ENCODE peak calls at places on chromosomes 13 and 19, in nine cellular contexts. One of them, this sample, is unnamed.

GRCh38 chr13:113411216-113412023 is 41.9 kb downstream of the ADPRHL1 start:
- DNase-seq in small intestine: no peak
- DNase-seq in stimulated activated naive B cell treated with anti-CD40 and anti-IgM and Interleukin-4, amounts not matched to agents 10 μg/mL and 1 μg/mL and 100 μg/mL, for 72 hours: no peak
- DNase-seq in fibroblast of lung: peak
- DNase-seq in PC-9: peak
- DNase-seq in neural crest cell: no peak
- DNase-seq in activated naive CD8-positive, alpha-beta T cell treated with anti-CD3 and anti-CD28 coated beads, Interleukin-2, amount 50 U/mL, for 24 hours: no peak
- DNase-seq in nephron progenitor cell: no peak
- DNase-seq in brain microvascular endothelial cell: peak
- DNase-seq in this sample: no peak

GRCh38 chr13:20387006-20387405 is 138.7 kb downstream of the CRYL1 start:
- DNase-seq in stimulated activated naive B cell treated with anti-CD40 and anti-IgM and Interleukin-4, amounts not matched to agents 10 μg/mL and 1 μg/mL and 100 μg/mL, for 72 hours: no peak
- DNase-seq in nephron progenitor cell: no peak
- DNase-seq in fibroblast of lung: no peak
- DNase-seq in activated naive CD8-positive, alpha-beta T cell treated with anti-CD3 and anti-CD28 coated beads, Interleukin-2, amount 50 U/mL, for 24 hours: no peak
- DNase-seq in brain microvascular endothelial cell: no peak
- DNase-seq in neural crest cell: no peak
- DNase-seq in PC-9: no peak
- DNase-seq in small intestine: no peak
- DNase-seq in this sample: no peak

GRCh38 chr13:98299954-98300350 is 122.9 kb upstream of the RNF113B start:
- DNase-seq in stimulated activated naive B cell treated with anti-CD40 and anti-IgM and Interleukin-4, amounts not matched to agents 10 μg/mL and 1 μg/mL and 100 μg/mL, for 72 hours: no peak
- DNase-seq in fibroblast of lung: no peak
- DNase-seq in activated naive CD8-positive, alpha-beta T cell treated with anti-CD3 and anti-CD28 coated beads, Interleukin-2, amount 50 U/mL, for 24 hours: no peak
- DNase-seq in neural crest cell: no peak
- DNase-seq in small intestine: no peak
- DNase-seq in PC-9: no peak
- DNase-seq in nephron progenitor cell: no peak
- DNase-seq in brain microvascular endothelial cell: no peak
- DNase-seq in this sample: no peak

GRCh38 chr19:12867120-12868099 is 13.8 kb downstream of the DNASE2 start:
- DNase-seq in nephron progenitor cell: peak
- DNase-seq in activated naive CD8-positive, alpha-beta T cell treated with anti-CD3 and anti-CD28 coated beads, Interleukin-2, amount 50 U/mL, for 24 hours: peak
- DNase-seq in stimulated activated naive B cell treated with anti-CD40 and anti-IgM and Interleukin-4, amounts not matched to agents 10 μg/mL and 1 μg/mL and 100 μg/mL, for 72 hours: peak
- DNase-seq in brain microvascular endothelial cell: peak
- DNase-seq in fibroblast of lung: peak
- DNase-seq in neural crest cell: peak
- DNase-seq in small intestine: peak
- DNase-seq in PC-9: peak
- DNase-seq in this sample: peak

GRCh38 chr13:31967155-31967554 is 64.4 kb upstream of the FRY start:
- DNase-seq in small intestine: no peak
- DNase-seq in brain microvascular endothelial cell: no peak
- DNase-seq in neural crest cell: no peak
- DNase-seq in activated naive CD8-positive, alpha-beta T cell treated with anti-CD3 and anti-CD28 coated beads, Interleukin-2, amount 50 U/mL, for 24 hours: no peak
- DNase-seq in stimulated activated naive B cell treated with anti-CD40 and anti-IgM and Interleukin-4, amounts not matched to agents 10 μg/mL and 1 μg/mL and 100 μg/mL, for 72 hours: no peak
- DNase-seq in fibroblast of lung: no peak
- DNase-seq in nephron progenitor cell: no peak
- DNase-seq in PC-9: no peak
- DNase-seq in this sample: no peak

GRCh38 chr19:35812220-35813042 is at the start of gene PRODH2:
- DNase-seq in brain microvascular endothelial cell: no peak
- DNase-seq in fibroblast of lung: no peak
- DNase-seq in activated naive CD8-positive, alpha-beta T cell treated with anti-CD3 and anti-CD28 coated beads, Interleukin-2, amount 50 U/mL, for 24 hours: no peak
- DNase-seq in stimulated activated naive B cell treated with anti-CD40 and anti-IgM and Interleukin-4, amounts not matched to agents 10 μg/mL and 1 μg/mL and 100 μg/mL, for 72 hours: no peak
- DNase-seq in small intestine: peak
- DNase-seq in neural crest cell: no peak
- DNase-seq in PC-9: no peak
- DNase-seq in nephron progenitor cell: no peak
- DNase-seq in this sample: no peak

GRCh38 chr13:19890030-19890429 is 26.6 kb upstream of the ZMYM5 start:
- DNase-seq in nephron progenitor cell: no peak
- DNase-seq in activated naive CD8-positive, alpha-beta T cell treated with anti-CD3 and anti-CD28 coated beads, Interleukin-2, amount 50 U/mL, for 24 hours: no peak
- DNase-seq in brain microvascular endothelial cell: no peak
- DNase-seq in fibroblast of lung: no peak
- DNase-seq in small intestine: no peak
- DNase-seq in stimulated activated naive B cell treated with anti-CD40 and anti-IgM and Interleukin-4, amounts not matched to agents 10 μg/mL and 1 μg/mL and 100 μg/mL, for 72 hours: no peak
- DNase-seq in neural crest cell: no peak
- DNase-seq in PC-9: no peak
- DNase-seq in this sample: no peak

GRCh38 chr13:63737418-63737817 is 2321.8 kb upstream of the PCDH20 start:
- DNase-seq in nephron progenitor cell: no peak
- DNase-seq in small intestine: no peak
- DNase-seq in PC-9: no peak
- DNase-seq in brain microvascular endothelial cell: no peak
- DNase-seq in neural crest cell: no peak
- DNase-seq in stimulated activated naive B cell treated with anti-CD40 and anti-IgM and Interleukin-4, amounts not matched to agents 10 μg/mL and 1 μg/mL and 100 μg/mL, for 72 hours: no peak
- DNase-seq in activated naive CD8-positive, alpha-beta T cell treated with anti-CD3 and anti-CD28 coated beads, Interleukin-2, amount 50 U/mL, for 24 hours: no peak
- DNase-seq in fibroblast of lung: no peak
- DNase-seq in this sample: no peak

GRCh38 chr13:21348771-21349170 is 110.3 kb downstream of the ZDHHC20 start:
- DNase-seq in activated naive CD8-positive, alpha-beta T cell treated with anti-CD3 and anti-CD28 coated beads, Interleukin-2, amount 50 U/mL, for 24 hours: no peak
- DNase-seq in PC-9: no peak
- DNase-seq in neural crest cell: no peak
- DNase-seq in stimulated activated naive B cell treated with anti-CD40 and anti-IgM and Interleukin-4, amounts not matched to agents 10 μg/mL and 1 μg/mL and 100 μg/mL, for 72 hours: no peak
- DNase-seq in fibroblast of lung: no peak
- DNase-seq in nephron progenitor cell: no peak
- DNase-seq in small intestine: no peak
- DNase-seq in brain microvascular endothelial cell: no peak
- DNase-seq in this sample: no peak

GRCh38 chr13:37065893-37066526 is 6.5 kb upstream of the SUPT20H start:
- DNase-seq in activated naive CD8-positive, alpha-beta T cell treated with anti-CD3 and anti-CD28 coated beads, Interleukin-2, amount 50 U/mL, for 24 hours: no peak
- DNase-seq in fibroblast of lung: no peak
- DNase-seq in nephron progenitor cell: no peak
- DNase-seq in small intestine: no peak
- DNase-seq in PC-9: no peak
- DNase-seq in neural crest cell: no peak
- DNase-seq in stimulated activated naive B cell treated with anti-CD40 and anti-IgM and Interleukin-4, amounts not matched to agents 10 μg/mL and 1 μg/mL and 100 μg/mL, for 72 hours: no peak
- DNase-seq in brain microvascular endothelial cell: no peak
- DNase-seq in this sample: no peak

GRCh38 chr19:3365447-3366103 is 808 bp upstream of the NFIC start:
- DNase-seq in brain microvascular endothelial cell: no peak
- DNase-seq in stimulated activated naive B cell treated with anti-CD40 and anti-IgM and Interleukin-4, amounts not matched to agents 10 μg/mL and 1 μg/mL and 100 μg/mL, for 72 hours: no peak
- DNase-seq in nephron progenitor cell: no peak
- DNase-seq in small intestine: no peak
- DNase-seq in activated naive CD8-positive, alpha-beta T cell treated with anti-CD3 and anti-CD28 coated beads, Interleukin-2, amount 50 U/mL, for 24 hours: no peak
- DNase-seq in neural crest cell: no peak
- DNase-seq in fibroblast of lung: peak
- DNase-seq in PC-9: peak
- DNase-seq in this sample: no peak

GRCh38 chr19:53158119-53158656 is 665 bp downstream of the ZNF347 start:
- DNase-seq in stimulated activated naive B cell treated with anti-CD40 and anti-IgM and Interleukin-4, amounts not matched to agents 10 μg/mL and 1 μg/mL and 100 μg/mL, for 72 hours: peak
- DNase-seq in nephron progenitor cell: peak
- DNase-seq in PC-9: no peak
- DNase-seq in activated naive CD8-positive, alpha-beta T cell treated with anti-CD3 and anti-CD28 coated beads, Interleukin-2, amount 50 U/mL, for 24 hours: peak
- DNase-seq in neural crest cell: peak
- DNase-seq in brain microvascular endothelial cell: no peak
- DNase-seq in small intestine: peak
- DNase-seq in fibroblast of lung: peak
- DNase-seq in this sample: peak

GRCh38 chr13:39501711-39502324 is 101.2 kb downstream of the LHFPL6 start:
- DNase-seq in brain microvascular endothelial cell: no peak
- DNase-seq in nephron progenitor cell: no peak
- DNase-seq in small intestine: no peak
- DNase-seq in fibroblast of lung: peak
- DNase-seq in neural crest cell: no peak
- DNase-seq in stimulated activated naive B cell treated with anti-CD40 and anti-IgM and Interleukin-4, amounts not matched to agents 10 μg/mL and 1 μg/mL and 100 μg/mL, for 72 hours: no peak
- DNase-seq in PC-9: no peak
- DNase-seq in activated naive CD8-positive, alpha-beta T cell treated with anti-CD3 and anti-CD28 coated beads, Interleukin-2, amount 50 U/mL, for 24 hours: no peak
- DNase-seq in this sample: no peak

GRCh38 chr19:1482361-1483066 is 3.5 kb upstream of the C19orf25 start:
- DNase-seq in small intestine: no peak
- DNase-seq in stimulated activated naive B cell treated with anti-CD40 and anti-IgM and Interleukin-4, amounts not matched to agents 10 μg/mL and 1 μg/mL and 100 μg/mL, for 72 hours: no peak
- DNase-seq in PC-9: no peak
- DNase-seq in brain microvascular endothelial cell: no peak
- DNase-seq in neural crest cell: no peak
- DNase-seq in nephron progenitor cell: no peak
- DNase-seq in activated naive CD8-positive, alpha-beta T cell treated with anti-CD3 and anti-CD28 coated beads, Interleukin-2, amount 50 U/mL, for 24 hours: no peak
- DNase-seq in fibroblast of lung: no peak
- DNase-seq in this sample: no peak

This sample was measured in naive thymus-derived CD4-positive, alpha-beta T cell.